ENCODE peak calls at places on chromosomes 12 and 14, in five cellular contexts. O, Z, X, F and C are unnamed samples.

GRCh38 chr14:69519253-69519661 is 34.7 kb downstream of the PLEKHD1 start:
- DNase-seq in O (no peak), Z (no peak), X (no peak), F (no peak), C (peak; percentile 32)

GRCh38 chr12:113889076-113889475 is 77.0 kb downstream of the RBM19 start:
- DNase-seq in O (no peak), Z (peak; percentile 1), X (no peak), F (no peak), C (peak; percentile 76)

GRCh38 chr14:68491793-68492192 is 301.1 kb downstream of the ZFP36L1 start:
- DNase-seq in O (no peak), Z (no peak), X (no peak), F (no peak), C (no peak)

GRCh38 chr14:105476937-105477658 is 2.5 kb downstream of the CRIP2 start:
- DNase-seq in O (no peak), Z (no peak), X (no peak), F (no peak), C (no peak)

GRCh38 chr12:4119157-4119761 is 154.3 kb upstream of the CCND2 start:
- DNase-seq in O (no peak), Z (no peak), X (no peak), F (no peak), C (no peak)

GRCh38 chr14:28344381-28344780 is 422.2 kb upstream of the FOXG1 start:
- DNase-seq in O (no peak), Z (peak; percentile 48), X (no peak), F (no peak), C (no peak)

GRCh38 chr14:54370323-54371125 is 26.3 kb upstream of the CDKN3 start:
- DNase-seq in O (no peak), Z (no peak), X (no peak), F (no peak), C (no peak)

GRCh38 chr12:4243098-4243795 is 30.3 kb upstream of the CCND2 start:
- DNase-seq in O (no peak), Z (no peak), X (no peak), F (no peak), C (no peak)

GRCh38 chr14:27371209-27371608 is 773.4 kb upstream of the NOVA1 start:
- DNase-seq in O (no peak), Z (no peak), X (no peak), F (no peak), C (no peak)

GRCh38 chr14:22289570-22289969 is 299.5 kb downstream of the DAD1 start:
- DNase-seq in O (no peak), Z (no peak), X (no peak), F (no peak), C (no peak)

GRCh38 chr14:90274808-90275454 is 18.6 kb downstream of the PSMC1 start:
- DNase-seq in O (no peak), Z (peak; percentile 84), X (no peak), F (no peak), C (peak; percentile 73)